ENCODE peak calls at places on chromosomes 5 and 9, in ten cellular contexts. R is astrocyte of the spinal cord; T is PC-3; U is iris pigment epithelial cell; V is activated T-cell treated with anti-CD3 and anti-CD28 coated beads for 48 hours; K is T-helper 9 cell; L is stimulated activated CD4-positive, alpha-beta T cell treated with anti-CD3 and anti-CD28 coated beads, Interleukin-1b, Interleukin-23, amount 100 ng/mL, for 4 hours; Q is HS-5; J is fibroblast of the aortic adventitia; I is ascending aorta. E is an unnamed sample.

GRCh38 chr5:151107738-151108520 is 27.1 kb upstream of the TNIP1 start:
- DNase-seq in R (peak), T (peak), U (peak), V (no peak), K (no peak), L (no peak), Q (no peak), J (peak), I (no peak), E (no peak)

GRCh38 chr9:19050637-19051591 is 1.7 kb downstream of the RRAGA start:
- DNase-seq in R (peak), T (peak), U (peak), V (no peak), K (no peak), L (no peak), Q (no peak), J (no peak), I (no peak), E (no peak)

GRCh38 chr5:122615832-122616231 is 159.0 kb upstream of the SNX2 start:
- DNase-seq in R (no peak), T (no peak), U (no peak), V (no peak), K (no peak), L (no peak), Q (no peak), J (no peak), I (no peak), E (no peak)

GRCh38 chr5:79702606-79703380 is 13.2 kb downstream of the CMYA5 start:
- DNase-seq in R (no peak), T (peak), U (peak), V (peak), K (no peak), L (no peak), Q (peak), J (peak), I (no peak), E (no peak)

GRCh38 chr5:138506370-138507113 is 36.5 kb downstream of the ETF1 start:
- DNase-seq in R (no peak), T (no peak), U (no peak), V (no peak), K (no peak), L (no peak), Q (no peak), J (no peak), I (no peak), E (no peak)

GRCh38 chr9:91949946-91950664 is at the start of gene ROR2:
- DNase-seq in R (peak), T (peak), U (peak), V (peak), K (peak), L (peak), Q (no peak), J (peak), I (no peak), E (no peak)

GRCh38 chr9:125763373-125763772 is 16.2 kb downstream of the PBX3 start:
- DNase-seq in R (peak), T (peak), U (peak), V (no peak), K (no peak), L (no peak), Q (no peak), J (peak), I (no peak), E (no peak)

GRCh38 chr5:127995556-127995955 is 88.0 kb upstream of the SLC12A2 start:
- DNase-seq in R (peak), T (no peak), U (peak), V (no peak), K (no peak), L (no peak), Q (no peak), J (peak), I (no peak), E (no peak)

GRCh38 chr9:123218831-123219230 is 49.6 kb downstream of the STRBP start:
- DNase-seq in R (no peak), T (no peak), U (no peak), V (no peak), K (no peak), L (no peak), Q (no peak), J (no peak), I (no peak), E (no peak)

GRCh38 chr9:98890256-98890655 is 53.5 kb upstream of the COL15A1 start:
- DNase-seq in R (no peak), T (no peak), U (no peak), V (no peak), K (no peak), L (no peak), Q (no peak), J (no peak), I (no peak), E (no peak)

GRCh38 chr5:58854396-58854795 is 271.5 kb downstream of the RAB3C start:
- DNase-seq in R (no peak), T (no peak), U (no peak), V (no peak), K (no peak), L (no peak), Q (no peak), J (no peak), I (no peak), E (no peak)

GRCh38 chr5:73861313-73861978 is 235.4 kb downstream of the ARHGEF28 start:
- DNase-seq in R (no peak), T (no peak), U (peak), V (no peak), K (no peak), L (no peak), Q (peak), J (no peak), I (no peak), E (no peak)